ENCODE peak calls at places on chromosome 5, in seven cellular contexts. One of them, this sample, is unnamed.

GRCh38 chr5:76083555-76084495 is 642 bp downstream of the SV2C start:
- DNase-seq in uterus: no peak
- DNase-seq in lung: no peak
- DNase-seq in heart left ventricle: no peak
- DNase-seq in kidney: peak; percentile 64
- DNase-seq in ovary: no peak
- DNase-seq in HCT116: no peak
- DNase-seq in this sample: no peak

GRCh38 chr5:122775713-122776084 is 819 bp downstream of the SNX2 start:
- DNase-seq in uterus: no peak
- DNase-seq in lung: no peak
- DNase-seq in heart left ventricle: no peak
- DNase-seq in kidney: no peak
- DNase-seq in ovary: no peak
- DNase-seq in HCT116: no peak
- DNase-seq in this sample: peak; percentile 18

GRCh38 chr5:93716453-93716852 is 24.9 kb downstream of the POU5F2 start:
- DNase-seq in uterus: no peak
- DNase-seq in lung: no peak
- DNase-seq in heart left ventricle: no peak
- DNase-seq in kidney: no peak
- DNase-seq in ovary: no peak
- DNase-seq in HCT116: no peak
- DNase-seq in this sample: no peak

GRCh38 chr5:140148508-140148907 is 22.8 kb downstream of the IGIP start:
- DNase-seq in uterus: no peak
- DNase-seq in lung: no peak
- DNase-seq in heart left ventricle: no peak
- DNase-seq in kidney: no peak
- DNase-seq in ovary: no peak
- DNase-seq in HCT116: peak; percentile 21
- DNase-seq in this sample: no peak

GRCh38 chr5:78496373-78496772 is 136.0 kb downstream of the SCAMP1 start:
- DNase-seq in uterus: no peak
- DNase-seq in lung: no peak
- DNase-seq in heart left ventricle: no peak
- DNase-seq in kidney: no peak
- DNase-seq in ovary: no peak
- DNase-seq in HCT116: no peak
- DNase-seq in this sample: peak; percentile 75

GRCh38 chr5:30849801-30850370 is 343.6 kb upstream of the CDH6 start:
- DNase-seq in uterus: no peak
- DNase-seq in lung: no peak
- DNase-seq in heart left ventricle: no peak
- DNase-seq in kidney: no peak
- DNase-seq in ovary: no peak
- DNase-seq in HCT116: no peak
- DNase-seq in this sample: peak; percentile 71

GRCh38 chr5:63053019-63053638 is 474.5 kb downstream of the LRRC70 start:
- DNase-seq in uterus: no peak
- DNase-seq in lung: peak; percentile 34
- DNase-seq in heart left ventricle: no peak
- DNase-seq in kidney: no peak
- DNase-seq in ovary: peak; percentile 65
- DNase-seq in HCT116: no peak
- DNase-seq in this sample: no peak

GRCh38 chr5:119239119-119239417 is 116.8 kb upstream of the TNFAIP8 start:
- DNase-seq in uterus: no peak
- DNase-seq in lung: no peak
- DNase-seq in heart left ventricle: no peak
- DNase-seq in kidney: no peak
- DNase-seq in ovary: no peak
- DNase-seq in HCT116: no peak
- DNase-seq in this sample: no peak

GRCh38 chr5:106680330-106680729 is 990.4 kb downstream of the EFNA5 start:
- DNase-seq in uterus: no peak
- DNase-seq in lung: no peak
- DNase-seq in heart left ventricle: no peak
- DNase-seq in kidney: no peak
- DNase-seq in ovary: no peak
- DNase-seq in HCT116: no peak
- DNase-seq in this sample: no peak

GRCh38 chr5:171667341-171668096 is 118.1 kb upstream of the SMIM23 start:
- DNase-seq in uterus: peak; percentile 80
- DNase-seq in lung: peak; percentile 36
- DNase-seq in heart left ventricle: peak; percentile 74
- DNase-seq in kidney: no peak
- DNase-seq in ovary: peak; percentile 35
- DNase-seq in HCT116: no peak
- DNase-seq in this sample: peak; percentile 86

GRCh38 chr5:88688981-88689661 is 193.9 kb downstream of the MEF2C start:
- DNase-seq in uterus: no peak
- DNase-seq in lung: no peak
- DNase-seq in heart left ventricle: no peak
- DNase-seq in kidney: no peak
- DNase-seq in ovary: no peak
- DNase-seq in HCT116: no peak
- DNase-seq in this sample: no peak

GRCh38 chr5:149172709-149173505 is 31.6 kb downstream of the ABLIM3 start:
- DNase-seq in uterus: no peak
- DNase-seq in lung: no peak
- DNase-seq in heart left ventricle: no peak
- DNase-seq in kidney: no peak
- DNase-seq in ovary: no peak
- DNase-seq in HCT116: no peak
- DNase-seq in this sample: no peak

GRCh38 chr5:159051431-159052281 is 48.1 kb downstream of the EBF1 start:
- DNase-seq in uterus: peak; percentile 48
- DNase-seq in lung: no peak
- DNase-seq in heart left ventricle: peak; percentile 77
- DNase-seq in kidney: peak; percentile 87
- DNase-seq in ovary: peak; percentile 49
- DNase-seq in HCT116: no peak
- DNase-seq in this sample: no peak

GRCh38 chr5:84168841-84169240 is 215.8 kb downstream of the EDIL3 start:
- DNase-seq in uterus: no peak
- DNase-seq in lung: no peak
- DNase-seq in heart left ventricle: no peak
- DNase-seq in kidney: no peak
- DNase-seq in ovary: no peak
- DNase-seq in HCT116: no peak
- DNase-seq in this sample: peak; percentile 4

GRCh38 chr5:13250450-13251291 is 693.8 kb downstream of the DNAH5 start:
- DNase-seq in uterus: no peak
- DNase-seq in lung: no peak
- DNase-seq in heart left ventricle: no peak
- DNase-seq in kidney: no peak
- DNase-seq in ovary: no peak
- DNase-seq in HCT116: no peak
- DNase-seq in this sample: peak; percentile 29

GRCh38 chr5:120293796-120294195 is 170.3 kb upstream of the PRR16 start:
- DNase-seq in uterus: no peak
- DNase-seq in lung: no peak
- DNase-seq in heart left ventricle: no peak
- DNase-seq in kidney: no peak
- DNase-seq in ovary: no peak
- DNase-seq in HCT116: no peak
- DNase-seq in this sample: peak; percentile 83

GRCh38 chr5:72005676-72006075 is 101.6 kb upstream of the MAP1B start:
- DNase-seq in uterus: no peak
- DNase-seq in lung: no peak
- DNase-seq in heart left ventricle: no peak
- DNase-seq in kidney: no peak
- DNase-seq in ovary: no peak
- DNase-seq in HCT116: no peak
- DNase-seq in this sample: no peak

GRCh38 chr5:16809816-16810502 is 126.1 kb downstream of the MYO10 start:
- DNase-seq in uterus: peak; percentile 29
- DNase-seq in lung: peak; percentile 35
- DNase-seq in heart left ventricle: no peak
- DNase-seq in kidney: no peak
- DNase-seq in ovary: peak; percentile 54
- DNase-seq in HCT116: no peak
- DNase-seq in this sample: no peak

GRCh38 chr5:23208959-23209431 is 298.4 kb upstream of the PRDM9 start:
- DNase-seq in uterus: no peak
- DNase-seq in lung: no peak
- DNase-seq in heart left ventricle: no peak
- DNase-seq in kidney: no peak
- DNase-seq in ovary: no peak
- DNase-seq in HCT116: no peak
- DNase-seq in this sample: peak; percentile 73

GRCh38 chr5:160108124-160108523 is 11.1 kb downstream of the PWWP2A start:
- DNase-seq in uterus: no peak
- DNase-seq in lung: no peak
- DNase-seq in heart left ventricle: no peak
- DNase-seq in kidney: no peak
- DNase-seq in ovary: no peak
- DNase-seq in HCT116: no peak
- DNase-seq in this sample: no peak

GRCh38 chr5:39476466-39477215 is 51.9 kb upstream of the DAB2 start:
- DNase-seq in uterus: no peak
- DNase-seq in lung: no peak
- DNase-seq in heart left ventricle: no peak
- DNase-seq in kidney: no peak
- DNase-seq in ovary: no peak
- DNase-seq in HCT116: no peak
- DNase-seq in this sample: peak; percentile 15

GRCh38 chr5:12865529-12865928 is 961.3 kb upstream of the CTNND2 start:
- DNase-seq in uterus: no peak
- DNase-seq in lung: no peak
- DNase-seq in heart left ventricle: no peak
- DNase-seq in kidney: no peak
- DNase-seq in ovary: no peak
- DNase-seq in HCT116: no peak
- DNase-seq in this sample: no peak

GRCh38 chr5:73748510-73749410 is 122.8 kb downstream of the ARHGEF28 start:
- DNase-seq in uterus: peak; percentile 57
- DNase-seq in lung: no peak
- DNase-seq in heart left ventricle: peak; percentile 63
- DNase-seq in kidney: peak; percentile 77
- DNase-seq in ovary: peak; percentile 80
- DNase-seq in HCT116: no peak
- DNase-seq in this sample: no peak

GRCh38 chr5:73751254-73751914 is 125.4 kb downstream of the ARHGEF28 start:
- DNase-seq in uterus: no peak
- DNase-seq in lung: no peak
- DNase-seq in heart left ventricle: no peak
- DNase-seq in kidney: no peak
- DNase-seq in ovary: no peak
- DNase-seq in HCT116: no peak
- DNase-seq in this sample: no peak

GRCh38 chr5:73747696-73748380 is 121.8 kb downstream of the ARHGEF28 start:
- DNase-seq in uterus: no peak
- DNase-seq in lung: no peak
- DNase-seq in heart left ventricle: no peak
- DNase-seq in kidney: no peak
- DNase-seq in ovary: no peak
- DNase-seq in HCT116: no peak
- DNase-seq in this sample: no peak

GRCh38 chr5:73746608-73747007 is 120.6 kb downstream of the ARHGEF28 start:
- DNase-seq in uterus: no peak
- DNase-seq in lung: no peak
- DNase-seq in heart left ventricle: no peak
- DNase-seq in kidney: no peak
- DNase-seq in ovary: no peak
- DNase-seq in HCT116: no peak
- DNase-seq in this sample: no peak

GRCh38 chr5:73749485-73750270 is 123.7 kb downstream of the ARHGEF28 start:
- DNase-seq in uterus: no peak
- DNase-seq in lung: no peak
- DNase-seq in heart left ventricle: no peak
- DNase-seq in kidney: no peak
- DNase-seq in ovary: no peak
- DNase-seq in HCT116: no peak
- DNase-seq in this sample: no peak
- H3K4me3 ChIP-seq in uterus: no peak overlapping the region
- H3K4me3 ChIP-seq in lung: no peak overlapping the region
- H3K4me3 ChIP-seq in heart left ventricle: no peak overlapping the region
- H3K4me3 ChIP-seq in kidney: no peak overlapping the region
- H3K4me3 ChIP-seq in ovary: no peak overlapping the region
- H3K4me3 ChIP-seq in HCT116: no peak overlapping the region
- H3K4me3 ChIP-seq in this sample: no peak overlapping the region

DNA sequence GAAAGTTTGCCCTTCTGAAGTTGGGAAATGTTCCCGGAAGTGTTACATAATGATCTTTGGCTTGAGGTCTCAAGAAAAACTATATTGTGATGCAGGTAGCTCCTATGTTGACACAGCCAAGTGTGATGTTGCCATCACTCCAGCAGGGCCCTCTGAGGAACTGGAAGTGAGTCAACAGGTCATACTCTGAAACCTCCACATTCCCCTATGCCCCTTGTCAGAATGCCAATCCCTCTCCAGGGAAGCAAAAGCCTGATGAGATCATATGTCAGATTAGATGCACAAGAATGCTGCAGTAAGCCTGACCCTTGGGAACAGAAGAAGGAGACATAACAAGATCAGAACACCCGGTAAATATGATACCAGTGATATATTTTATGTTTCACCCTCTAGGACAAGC is 66.8 kb upstream of the ITGA2 start:
- DNase-seq in uterus: no peak
- DNase-seq in lung: peak; percentile 55
- DNase-seq in heart left ventricle: no peak
- DNase-seq in kidney: no peak
- DNase-seq in ovary: no peak
- DNase-seq in HCT116: peak; percentile 68
- DNase-seq in this sample: peak; percentile 99
- TF ChIP-seq CTCF in uterus: no peak
- TF ChIP-seq CTCF in lung: no peak
- TF ChIP-seq CTCF in heart left ventricle: no peak
- TF ChIP-seq CTCF in kidney: no peak
- TF ChIP-seq CTCF in ovary: no peak
- TF ChIP-seq CTCF in HCT116: no peak
- TF ChIP-seq CTCF in this sample: no peak

DNA sequence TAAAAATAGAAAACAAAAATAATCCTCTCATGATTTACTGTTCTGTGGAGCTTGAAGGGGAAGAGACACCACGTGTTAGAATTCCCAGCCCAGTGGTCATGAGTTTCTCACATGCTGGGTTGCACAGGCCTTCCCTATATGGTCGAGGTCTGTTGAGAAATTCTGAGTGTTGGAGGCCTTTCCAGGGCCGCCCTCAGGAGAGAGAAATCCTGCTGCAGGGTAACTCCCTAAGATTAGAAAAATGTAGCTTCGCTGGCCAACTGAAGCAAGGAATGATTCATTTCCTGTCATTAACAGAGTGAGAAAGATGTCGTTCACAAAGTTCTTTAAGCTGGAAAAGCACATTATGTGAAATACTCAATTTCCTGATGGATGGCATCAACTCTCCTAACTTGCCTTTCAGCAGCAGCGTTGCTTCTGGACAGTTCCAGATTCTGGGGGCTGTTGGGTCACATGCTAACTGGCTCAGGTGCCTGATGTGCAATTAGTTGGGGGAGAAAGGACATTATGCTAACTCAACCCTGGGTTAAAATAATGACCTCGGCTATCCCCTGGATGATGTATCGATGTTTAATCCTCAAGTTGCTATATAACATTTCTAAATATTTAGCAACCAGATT is 104.8 kb upstream of the CD180 start:
- DNase-seq in uterus: peak; percentile 83
- DNase-seq in lung: peak; percentile 55
- DNase-seq in heart left ventricle: peak; percentile 53
- DNase-seq in kidney: peak; percentile 83
- DNase-seq in ovary: peak; percentile 80
- DNase-seq in HCT116: no peak
- DNase-seq in this sample: peak; percentile 90
- H3K36me3 ChIP-seq in uterus: no peaks in the 10 kb centered on the region
- H3K36me3 ChIP-seq in lung: no peaks in the 10 kb centered on the region
- H3K36me3 ChIP-seq in heart left ventricle: no peaks in the 10 kb centered on the region
- H3K36me3 ChIP-seq in kidney: no peaks in the 10 kb centered on the region
- H3K36me3 ChIP-seq in ovary: no peaks in the 10 kb centered on the region
- H3K36me3 ChIP-seq in HCT116: no peaks in the 10 kb centered on the region
- H3K36me3 ChIP-seq in this sample: no peaks in the 10 kb centered on the region

GRCh38 chr5:150303070-150303595 is 428 bp upstream of the ARSI start:
- DNase-seq in uterus: no peak
- DNase-seq in lung: no peak
- DNase-seq in heart left ventricle: no peak
- DNase-seq in kidney: no peak
- DNase-seq in ovary: no peak
- DNase-seq in HCT116: no peak
- DNase-seq in this sample: no peak
- H3K4me3 ChIP-seq in uterus: peak overlapping the region; percentile 41
- H3K4me3 ChIP-seq in lung: no peak overlapping the region
- H3K4me3 ChIP-seq in heart left ventricle: peak overlapping the region; percentile 53
- H3K4me3 ChIP-seq in kidney: peak overlapping the region; percentile 30
- H3K4me3 ChIP-seq in ovary: peak overlapping the region; percentile 40
- H3K4me3 ChIP-seq in HCT116: no peak overlapping the region
- H3K4me3 ChIP-seq in this sample: peak overlapping the region; percentile 37